ENCODE peak calls at places on chromosomes 11 and 22, in six cellular contexts. G is astrocyte of the spinal cord, W is left ventricle myocardium inferior, U is fibroblast of mammary gland, P is colonic mucosa, H is vagina. N is an unnamed sample.

GRCh38 chr11:129249351-129249750 is 57.2 kb upstream of the ARHGAP32 start:
- DNase-seq in W (no peak), H (no peak), P (no peak), G (peak), U (peak), N (peak)

GRCh38 chr11:95076416-95076815 is 9.7 kb downstream of the SRSF8 start:
- DNase-seq in G (peak), W (no peak), H (no peak), U (peak), P (no peak), N (peak)

GRCh38 chr22:24094966-24095365 is 83.9 kb downstream of the CABIN1 start:
- DNase-seq in H (no peak), W (no peak), P (no peak), G (no peak), U (no peak), N (no peak)

GRCh38 chr22:19060356-19061009 is 61.7 kb downstream of the DGCR2 start:
- DNase-seq in H (peak), W (no peak), U (peak), P (no peak), G (peak), N (peak)

GRCh38 chr11:35567737-35568465 is 42.5 kb upstream of the PAMR1 start:
- DNase-seq in P (no peak), U (no peak), H (no peak), W (no peak), G (peak), N (no peak)

GRCh38 chr11:64355078-64355940 is 3.7 kb upstream of the RPS6KA4 start:
- DNase-seq in G (peak), W (peak), U (peak), P (peak), H (no peak), N (peak)

GRCh38 chr11:12556788-12557384 is 117.3 kb upstream of the TEAD1 start:
- DNase-seq in H (no peak), U (peak), W (peak), G (peak), P (peak), N (peak)

GRCh38 chr11:8709002-8709672 is 26.5 kb downstream of the RPL27A start:
- DNase-seq in H (no peak), P (peak), W (peak), G (peak), U (peak), N (peak)

GRCh38 chr11:3866206-3866605 is 10.7 kb downstream of the STIM1 start:
- DNase-seq in U (no peak), W (peak), H (no peak), G (no peak), P (no peak), N (no peak)

GRCh38 chr11:133078591-133079179 is 453.6 kb downstream of the OPCML start:
- DNase-seq in H (no peak), U (peak), W (no peak), P (no peak), G (peak), N (peak)
- TF ChIP-seq CTCF in H (peak), U (peak), W (peak), P (peak), G (peak), N (peak)

DNA sequence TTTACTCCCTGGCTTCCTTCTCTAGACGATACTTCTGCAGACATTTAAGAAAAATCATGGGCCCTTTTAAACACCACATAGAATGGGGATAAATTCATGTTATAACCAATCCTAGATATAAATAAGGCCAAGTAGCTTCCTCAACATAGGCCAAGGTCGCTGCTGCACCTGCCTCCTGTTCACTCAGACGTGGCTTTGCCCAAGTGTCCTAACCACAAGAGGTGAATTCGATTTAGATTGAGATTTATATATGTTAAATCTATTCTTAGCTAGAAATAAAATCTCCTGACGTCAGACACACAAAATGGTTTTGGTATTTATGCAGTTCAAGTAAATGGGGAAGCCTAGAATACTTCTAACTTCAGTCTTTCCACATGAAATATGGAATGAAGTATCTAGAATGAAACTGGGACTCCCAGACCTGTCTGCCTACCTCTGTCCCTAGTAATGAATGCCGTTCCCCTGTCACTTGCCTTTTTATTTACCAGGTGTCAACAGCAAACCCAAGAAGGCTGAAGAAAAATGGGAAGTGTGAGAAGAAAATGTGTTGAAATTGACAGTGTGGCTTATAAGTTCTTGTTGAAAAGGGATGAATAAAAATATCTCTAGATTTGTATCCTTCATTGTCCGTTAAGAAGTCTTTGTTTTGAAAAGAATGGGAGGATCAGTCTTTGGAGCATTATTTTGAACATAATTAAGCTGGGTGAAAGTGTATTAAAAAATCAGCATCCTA is 131.8 kb downstream of the HIPK3 start:
- DNase-seq in W (no peak), U (no peak), P (no peak), H (no peak), G (no peak), N (no peak)
- H3K4me3 ChIP-seq in W (no peak), U (no peak), P (no peak), H (no peak), G (no peak), N (no peak)

DNA sequence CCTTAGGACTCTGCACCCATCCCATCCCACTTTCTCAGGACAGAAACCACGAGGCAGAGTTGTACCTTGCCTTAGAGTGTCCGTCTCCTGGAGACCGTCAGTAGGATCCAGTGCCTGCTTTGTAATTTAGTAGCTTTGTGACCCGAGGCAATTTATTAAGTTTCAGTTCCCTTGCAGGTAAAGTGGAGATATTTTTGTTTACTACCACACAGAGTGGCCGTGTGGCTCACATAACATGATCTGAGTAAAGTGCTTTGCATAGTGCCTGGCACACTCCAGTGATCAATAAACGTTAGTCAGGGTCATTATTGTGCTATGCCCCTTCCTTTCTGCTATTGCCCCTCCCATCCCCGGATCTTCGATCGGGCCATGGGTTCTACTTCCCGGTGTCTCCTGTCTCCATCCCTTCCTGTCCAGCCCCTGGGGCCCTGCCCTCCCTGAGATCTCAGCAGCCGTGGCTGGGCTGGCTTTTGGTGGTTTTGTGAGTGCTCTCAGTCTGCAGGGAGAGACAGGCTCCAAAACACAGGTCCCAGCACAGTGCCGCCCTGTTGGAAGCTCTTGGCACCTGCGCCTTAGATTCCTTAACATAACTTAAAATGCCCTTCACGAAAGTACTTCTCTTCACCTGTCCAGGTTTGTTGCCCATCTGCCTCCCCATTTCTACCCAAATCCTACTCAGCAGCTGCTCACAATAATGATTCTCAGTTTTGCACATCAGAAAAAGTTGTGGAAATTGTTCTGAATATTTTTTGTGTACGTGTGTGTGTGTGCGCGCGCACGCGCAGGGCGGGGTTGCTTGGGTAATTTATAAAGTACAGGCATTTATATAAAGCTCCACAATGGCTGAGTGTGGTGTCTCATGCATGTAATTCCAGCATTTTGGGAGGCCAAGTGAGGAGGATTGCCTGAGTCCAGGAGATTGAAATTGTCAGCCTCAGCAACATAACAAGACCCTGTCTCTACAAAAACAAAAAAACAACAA is 753.7 kb downstream of the NTM start:
- DNase-seq in W (no peak), H (no peak), U (no peak), P (no peak), G (no peak), N (no peak)
- TF ChIP-seq CTCF in W (no peak), H (no peak), U (no peak), P (no peak), G (no peak), N (no peak)

GRCh38 chr11:66115638-66116410 is 45.8 kb downstream of the PACS1 start:
- DNase-seq in P (no peak), H (no peak), W (no peak), U (no peak), G (peak), N (no peak)
- H3K4me3 ChIP-seq in P (no peak), H (no peak), W (no peak), U (no peak), G (no peak), N (no peak)

N was measured in foreskin fibroblast.